ENCODE peak calls at places on chromosome 19, in eight cellular contexts. One of them, this sample, is unnamed.

GRCh38 chr19:47663911-47664771 is 49.1 kb upstream of the EHD2 start:
- DNase-seq in mesothelial cell of epicardium: no peak
- DNase-seq in colonic mucosa: peak; percentile 44
- DNase-seq in AG09309: peak; percentile 99
- DNase-seq in uterus: peak; percentile 82
- DNase-seq in heart left ventricle: no peak
- DNase-seq in neural crest cell: no peak
- DNase-seq in HFFc6: peak; percentile 97
- DNase-seq in this sample: peak; percentile 95

GRCh38 chr19:43784981-43785808 is 4.4 kb upstream of the KCNN4 start:
- DNase-seq in mesothelial cell of epicardium: no peak
- DNase-seq in colonic mucosa: peak; percentile 79
- DNase-seq in AG09309: no peak
- DNase-seq in uterus: peak; percentile 32
- DNase-seq in heart left ventricle: no peak
- DNase-seq in neural crest cell: peak; percentile 60
- DNase-seq in HFFc6: peak; percentile 65
- DNase-seq in this sample: no peak

GRCh38 chr19:23283925-23284324 is 33.7 kb upstream of the ZNF724 start:
- DNase-seq in mesothelial cell of epicardium: no peak
- DNase-seq in colonic mucosa: peak; percentile 53
- DNase-seq in AG09309: no peak
- DNase-seq in uterus: peak; percentile 26
- DNase-seq in heart left ventricle: no peak
- DNase-seq in neural crest cell: peak; percentile 47
- DNase-seq in HFFc6: peak; percentile 39
- DNase-seq in this sample: no peak

GRCh38 chr19:11196406-11197287 is 698 bp downstream of the KANK2 start:
- DNase-seq in mesothelial cell of epicardium: no peak
- DNase-seq in colonic mucosa: peak; percentile 43
- DNase-seq in AG09309: no peak
- DNase-seq in uterus: peak; percentile 67
- DNase-seq in heart left ventricle: peak; percentile 81
- DNase-seq in neural crest cell: no peak
- DNase-seq in HFFc6: no peak
- DNase-seq in this sample: no peak

GRCh38 chr19:42313096-42313839 is at the start of gene TMEM145:
- DNase-seq in mesothelial cell of epicardium: no peak
- DNase-seq in colonic mucosa: no peak
- DNase-seq in AG09309: no peak
- DNase-seq in uterus: no peak
- DNase-seq in heart left ventricle: peak; percentile 63
- DNase-seq in neural crest cell: peak; percentile 49
- DNase-seq in HFFc6: no peak
- DNase-seq in this sample: no peak

GRCh38 chr19:47111081-47111589 is 2.4 kb downstream of the ZC3H4 start:
- DNase-seq in mesothelial cell of epicardium: no peak
- DNase-seq in colonic mucosa: peak; percentile 36
- DNase-seq in AG09309: no peak
- DNase-seq in uterus: no peak
- DNase-seq in heart left ventricle: peak; percentile 69
- DNase-seq in neural crest cell: no peak
- DNase-seq in HFFc6: no peak
- DNase-seq in this sample: no peak

GRCh38 chr19:55099557-55100506 is 17.6 kb downstream of the PPP1R12C start:
- DNase-seq in mesothelial cell of epicardium: no peak
- DNase-seq in colonic mucosa: no peak
- DNase-seq in AG09309: no peak
- DNase-seq in uterus: peak; percentile 16
- DNase-seq in heart left ventricle: peak; percentile 74
- DNase-seq in neural crest cell: no peak
- DNase-seq in HFFc6: no peak
- DNase-seq in this sample: no peak

GRCh38 chr19:4589579-4590410 is 30.3 kb upstream of the SEMA6B start:
- DNase-seq in mesothelial cell of epicardium: no peak
- DNase-seq in colonic mucosa: no peak
- DNase-seq in AG09309: no peak
- DNase-seq in uterus: no peak
- DNase-seq in heart left ventricle: no peak
- DNase-seq in neural crest cell: peak; percentile 47
- DNase-seq in HFFc6: no peak
- DNase-seq in this sample: no peak

GRCh38 chr19:13629687-13630357 is 123.5 kb upstream of the CACNA1A start:
- DNase-seq in mesothelial cell of epicardium: no peak
- DNase-seq in colonic mucosa: no peak
- DNase-seq in AG09309: peak; percentile 46
- DNase-seq in uterus: no peak
- DNase-seq in heart left ventricle: no peak
- DNase-seq in neural crest cell: no peak
- DNase-seq in HFFc6: peak; percentile 95
- DNase-seq in this sample: peak; percentile 36

GRCh38 chr19:57779220-57779845 is 9.9 kb downstream of the ZNF586 start:
- DNase-seq in mesothelial cell of epicardium: no peak
- DNase-seq in colonic mucosa: no peak
- DNase-seq in AG09309: no peak
- DNase-seq in uterus: no peak
- DNase-seq in heart left ventricle: no peak
- DNase-seq in neural crest cell: no peak
- DNase-seq in HFFc6: no peak
- DNase-seq in this sample: no peak

GRCh38 chr19:11264452-11265176 is 2.3 kb upstream of the DOCK6 start:
- DNase-seq in mesothelial cell of epicardium: no peak
- DNase-seq in colonic mucosa: peak; percentile 92
- DNase-seq in AG09309: no peak
- DNase-seq in uterus: no peak
- DNase-seq in heart left ventricle: peak; percentile 74
- DNase-seq in neural crest cell: no peak
- DNase-seq in HFFc6: no peak
- DNase-seq in this sample: no peak

GRCh38 chr19:10389863-10390262 is 9.5 kb upstream of the TYK2 start:
- DNase-seq in mesothelial cell of epicardium: no peak
- DNase-seq in colonic mucosa: no peak
- DNase-seq in AG09309: no peak
- DNase-seq in uterus: no peak
- DNase-seq in heart left ventricle: no peak
- DNase-seq in neural crest cell: no peak
- DNase-seq in HFFc6: no peak
- DNase-seq in this sample: no peak

GRCh38 chr19:48551437-48552302 is at the start of gene SULT2B1:
- DNase-seq in mesothelial cell of epicardium: no peak
- DNase-seq in colonic mucosa: peak; percentile 92
- DNase-seq in AG09309: no peak
- DNase-seq in uterus: no peak
- DNase-seq in heart left ventricle: peak; percentile 21
- DNase-seq in neural crest cell: no peak
- DNase-seq in HFFc6: no peak
- DNase-seq in this sample: no peak

GRCh38 chr19:47157455-47158321 is 27.1 kb downstream of the SAE1 start:
- DNase-seq in mesothelial cell of epicardium: no peak
- DNase-seq in colonic mucosa: peak; percentile 62
- DNase-seq in AG09309: no peak
- DNase-seq in uterus: no peak
- DNase-seq in heart left ventricle: peak; percentile 66
- DNase-seq in neural crest cell: peak; percentile 47
- DNase-seq in HFFc6: peak; percentile 71
- DNase-seq in this sample: no peak

GRCh38 chr19:20607943-20608342 is 42.4 kb upstream of the ZNF737 start:
- DNase-seq in mesothelial cell of epicardium: no peak
- DNase-seq in colonic mucosa: no peak
- DNase-seq in AG09309: no peak
- DNase-seq in uterus: no peak
- DNase-seq in heart left ventricle: no peak
- DNase-seq in neural crest cell: no peak
- DNase-seq in HFFc6: no peak
- DNase-seq in this sample: no peak

GRCh38 chr19:11045536-11045935 is 43.7 kb upstream of the LDLR start:
- DNase-seq in mesothelial cell of epicardium: no peak
- DNase-seq in colonic mucosa: no peak
- DNase-seq in AG09309: no peak
- DNase-seq in uterus: no peak
- DNase-seq in heart left ventricle: no peak
- DNase-seq in neural crest cell: no peak
- DNase-seq in HFFc6: no peak
- DNase-seq in this sample: no peak

GRCh38 chr19:33286899-33287298 is 15.4 kb downstream of the CEBPA start:
- DNase-seq in mesothelial cell of epicardium: no peak
- DNase-seq in colonic mucosa: no peak
- DNase-seq in AG09309: no peak
- DNase-seq in uterus: no peak
- DNase-seq in heart left ventricle: no peak
- DNase-seq in neural crest cell: no peak
- DNase-seq in HFFc6: no peak
- DNase-seq in this sample: no peak

GRCh38 chr19:54014920-54015560 is 23.6 kb downstream of the CACNG6 start:
- DNase-seq in mesothelial cell of epicardium: no peak
- DNase-seq in colonic mucosa: no peak
- DNase-seq in AG09309: no peak
- DNase-seq in uterus: no peak
- DNase-seq in heart left ventricle: no peak
- DNase-seq in neural crest cell: no peak
- DNase-seq in HFFc6: no peak
- DNase-seq in this sample: no peak

GRCh38 chr19:43639507-43640423 is at the start of gene CADM4:
- DNase-seq in mesothelial cell of epicardium: no peak
- DNase-seq in colonic mucosa: peak; percentile 45
- DNase-seq in AG09309: no peak
- DNase-seq in uterus: peak; percentile 33
- DNase-seq in heart left ventricle: no peak
- DNase-seq in neural crest cell: no peak
- DNase-seq in HFFc6: no peak
- DNase-seq in this sample: no peak

GRCh38 chr19:18110833-18111232 is 13.3 kb downstream of the MAST3 start:
- DNase-seq in mesothelial cell of epicardium: no peak
- DNase-seq in colonic mucosa: peak; percentile 86
- DNase-seq in AG09309: no peak
- DNase-seq in uterus: no peak
- DNase-seq in heart left ventricle: no peak
- DNase-seq in neural crest cell: no peak
- DNase-seq in HFFc6: no peak
- DNase-seq in this sample: no peak

GRCh38 chr19:12828494-12828893 is 5.9 kb downstream of the RTBDN start:
- DNase-seq in mesothelial cell of epicardium: no peak
- DNase-seq in colonic mucosa: peak; percentile 63
- DNase-seq in AG09309: no peak
- DNase-seq in uterus: no peak
- DNase-seq in heart left ventricle: no peak
- DNase-seq in neural crest cell: no peak
- DNase-seq in HFFc6: no peak
- DNase-seq in this sample: no peak

GRCh38 chr19:47415953-47416666 is 3.2 kb downstream of the MEIS3 start:
- DNase-seq in mesothelial cell of epicardium: no peak
- DNase-seq in colonic mucosa: no peak
- DNase-seq in AG09309: no peak
- DNase-seq in uterus: no peak
- DNase-seq in heart left ventricle: no peak
- DNase-seq in neural crest cell: no peak
- DNase-seq in HFFc6: no peak
- DNase-seq in this sample: no peak

GRCh38 chr19:13010038-13010991 is 15.0 kb downstream of the NFIX start:
- DNase-seq in mesothelial cell of epicardium: no peak
- DNase-seq in colonic mucosa: no peak
- DNase-seq in AG09309: no peak
- DNase-seq in uterus: peak; percentile 72
- DNase-seq in heart left ventricle: peak; percentile 77
- DNase-seq in neural crest cell: no peak
- DNase-seq in HFFc6: no peak
- DNase-seq in this sample: no peak

GRCh38 chr19:40807147-40808020 is 8.4 kb downstream of the EGLN2 start:
- DNase-seq in mesothelial cell of epicardium: no peak
- DNase-seq in colonic mucosa: peak; percentile 41
- DNase-seq in AG09309: no peak
- DNase-seq in uterus: no peak
- DNase-seq in heart left ventricle: no peak
- DNase-seq in neural crest cell: no peak
- DNase-seq in HFFc6: no peak
- DNase-seq in this sample: no peak
- TF ChIP-seq CTCF in mesothelial cell of epicardium: peak; percentile 11
- TF ChIP-seq CTCF in colonic mucosa: peak; percentile 11
- TF ChIP-seq CTCF in AG09309: peak; percentile 4
- TF ChIP-seq CTCF in uterus: no peak
- TF ChIP-seq CTCF in heart left ventricle: no peak
- TF ChIP-seq CTCF in neural crest cell: peak; percentile 52
- TF ChIP-seq CTCF in HFFc6: peak; percentile 60
- TF ChIP-seq CTCF in this sample: peak; percentile 24

GRCh38 chr19:50796128-50796633 is 6.0 kb downstream of the ACP4 start:
- DNase-seq in mesothelial cell of epicardium: no peak
- DNase-seq in colonic mucosa: no peak
- DNase-seq in AG09309: no peak
- DNase-seq in uterus: no peak
- DNase-seq in heart left ventricle: no peak
- DNase-seq in neural crest cell: no peak
- DNase-seq in HFFc6: no peak
- DNase-seq in this sample: no peak
- TF ChIP-seq CTCF in mesothelial cell of epicardium: no peak
- TF ChIP-seq CTCF in colonic mucosa: no peak
- TF ChIP-seq CTCF in AG09309: no peak
- TF ChIP-seq CTCF in uterus: no peak
- TF ChIP-seq CTCF in heart left ventricle: no peak
- TF ChIP-seq CTCF in neural crest cell: no peak
- TF ChIP-seq CTCF in HFFc6: peak; percentile 23
- TF ChIP-seq CTCF in this sample: no peak

DNA sequence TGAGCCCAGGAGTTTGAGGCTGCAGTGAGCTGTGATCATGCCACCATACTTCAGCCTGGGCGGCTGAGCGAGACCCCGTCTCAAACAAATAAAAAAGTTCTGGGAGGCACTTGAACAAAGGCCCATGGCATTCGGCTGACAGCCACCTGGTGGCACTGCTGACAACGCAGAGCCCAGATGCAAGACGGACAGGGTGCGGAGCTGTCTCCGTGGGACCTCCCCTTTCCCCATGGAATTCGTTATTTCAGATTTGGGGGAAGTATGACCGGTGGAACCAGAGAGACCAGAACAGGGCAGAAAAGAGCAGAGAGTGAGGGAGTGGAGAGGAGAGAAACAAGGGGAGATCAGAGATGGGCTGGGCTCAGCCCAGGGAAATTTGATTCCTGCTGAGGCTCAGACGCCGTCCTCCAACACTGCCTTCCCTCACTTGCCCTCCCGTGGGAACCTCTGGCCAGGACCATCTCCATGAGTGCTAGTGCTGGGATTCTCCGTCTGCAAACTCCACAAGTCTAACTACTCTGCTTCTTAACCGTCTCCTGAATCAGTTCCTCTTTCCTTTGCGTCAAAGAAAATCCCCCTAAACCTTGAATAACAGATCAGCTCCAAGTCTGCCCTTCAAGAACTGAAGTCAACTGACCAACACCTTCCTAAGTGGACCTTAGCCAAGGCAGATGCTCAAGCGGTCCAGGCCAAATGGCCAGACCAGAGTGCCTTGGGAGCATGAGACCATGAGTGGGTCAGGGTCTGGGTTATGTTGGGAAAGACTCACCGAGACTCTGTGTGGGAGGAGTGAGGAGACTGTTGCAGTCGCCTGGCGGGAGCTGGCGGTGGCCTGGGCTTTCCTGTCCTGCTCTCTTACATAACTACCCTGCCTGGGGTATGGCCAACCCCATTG is 11.9 kb upstream of the ATF5 start:
- DNase-seq in mesothelial cell of epicardium: no peak
- DNase-seq in colonic mucosa: no peak
- DNase-seq in AG09309: no peak
- DNase-seq in uterus: no peak
- DNase-seq in heart left ventricle: peak; percentile 48
- DNase-seq in neural crest cell: no peak
- DNase-seq in HFFc6: no peak
- DNase-seq in this sample: no peak
- TF ChIP-seq CTCF in mesothelial cell of epicardium: no peak
- TF ChIP-seq CTCF in colonic mucosa: no peak
- TF ChIP-seq CTCF in AG09309: no peak
- TF ChIP-seq CTCF in uterus: no peak
- TF ChIP-seq CTCF in heart left ventricle: no peak
- TF ChIP-seq CTCF in neural crest cell: peak; percentile 53
- TF ChIP-seq CTCF in HFFc6: peak; percentile 43
- TF ChIP-seq CTCF in this sample: no peak

GRCh38 chr19:35510626-35510964 is 2.9 kb downstream of the DMKN start:
- DNase-seq in mesothelial cell of epicardium: no peak
- DNase-seq in colonic mucosa: no peak
- DNase-seq in AG09309: no peak
- DNase-seq in uterus: no peak
- DNase-seq in heart left ventricle: no peak
- DNase-seq in neural crest cell: no peak
- DNase-seq in HFFc6: no peak
- DNase-seq in this sample: no peak
- TF ChIP-seq CTCF in mesothelial cell of epicardium: peak; percentile 53
- TF ChIP-seq CTCF in colonic mucosa: no peak
- TF ChIP-seq CTCF in AG09309: no peak
- TF ChIP-seq CTCF in uterus: no peak
- TF ChIP-seq CTCF in heart left ventricle: no peak
- TF ChIP-seq CTCF in neural crest cell: peak; percentile 42
- TF ChIP-seq CTCF in HFFc6: peak; percentile 12
- TF ChIP-seq CTCF in this sample: no peak

This sample was measured in AG04449.